ENCODE peak calls at places on chromosomes 11 and 22, in ten cellular contexts. One of them, this sample, is unnamed.

GRCh38 chr11:85941380-85941973 is 86.3 kb downstream of the CCDC83 start:
- DNase-seq in effector CD4-positive, alpha-beta T cell: no peak
- DNase-seq in iris pigment epithelial cell: peak; percentile 73
- DNase-seq in NCI-H1048: no peak
- DNase-seq in stimulated activated CD8-positive, alpha-beta memory T cell treated with anti-CD3 and anti-CD28 coated beads, Interleukin-4, amount 100 ng/mL, for 1 hour: no peak
- DNase-seq in GM20000: peak; percentile 65
- DNase-seq in activated T-helper 9 cell treated with anti-CD3 and anti-CD28 coated beads, Interleukin-2, amount 50 U/mL, for 16 hours: no peak
- DNase-seq in NCI-H1105 treated with DMSO at 0.1 percent for 48 hours: peak; percentile 71
- DNase-seq in GM12864: peak; percentile 37
- DNase-seq in MG63: peak; percentile 36
- DNase-seq in this sample: peak; percentile 70

GRCh38 chr11:861105-861479 is 18.4 kb downstream of the TSPAN4 start:
- DNase-seq in effector CD4-positive, alpha-beta T cell: no peak
- DNase-seq in iris pigment epithelial cell: no peak
- DNase-seq in NCI-H1048: no peak
- DNase-seq in stimulated activated CD8-positive, alpha-beta memory T cell treated with anti-CD3 and anti-CD28 coated beads, Interleukin-4, amount 100 ng/mL, for 1 hour: no peak
- DNase-seq in GM20000: no peak
- DNase-seq in activated T-helper 9 cell treated with anti-CD3 and anti-CD28 coated beads, Interleukin-2, amount 50 U/mL, for 16 hours: no peak
- DNase-seq in NCI-H1105 treated with DMSO at 0.1 percent for 48 hours: no peak
- DNase-seq in GM12864: no peak
- DNase-seq in MG63: no peak
- DNase-seq in this sample: no peak

GRCh38 chr22:36732609-36733008 is 29.1 kb upstream of the CACNG2 start:
- DNase-seq in effector CD4-positive, alpha-beta T cell: no peak
- DNase-seq in iris pigment epithelial cell: no peak
- DNase-seq in NCI-H1048: no peak
- DNase-seq in stimulated activated CD8-positive, alpha-beta memory T cell treated with anti-CD3 and anti-CD28 coated beads, Interleukin-4, amount 100 ng/mL, for 1 hour: no peak
- DNase-seq in GM20000: no peak
- DNase-seq in activated T-helper 9 cell treated with anti-CD3 and anti-CD28 coated beads, Interleukin-2, amount 50 U/mL, for 16 hours: no peak
- DNase-seq in NCI-H1105 treated with DMSO at 0.1 percent for 48 hours: no peak
- DNase-seq in GM12864: no peak
- DNase-seq in MG63: no peak
- DNase-seq in this sample: no peak

GRCh38 chr22:31179345-31179744 is 19.4 kb downstream of the RNF185 start:
- DNase-seq in effector CD4-positive, alpha-beta T cell: no peak
- DNase-seq in iris pigment epithelial cell: peak; percentile 16
- DNase-seq in NCI-H1048: no peak
- DNase-seq in stimulated activated CD8-positive, alpha-beta memory T cell treated with anti-CD3 and anti-CD28 coated beads, Interleukin-4, amount 100 ng/mL, for 1 hour: no peak
- DNase-seq in GM20000: no peak
- DNase-seq in activated T-helper 9 cell treated with anti-CD3 and anti-CD28 coated beads, Interleukin-2, amount 50 U/mL, for 16 hours: no peak
- DNase-seq in NCI-H1105 treated with DMSO at 0.1 percent for 48 hours: peak; percentile 11
- DNase-seq in GM12864: no peak
- DNase-seq in MG63: peak; percentile 80
- DNase-seq in this sample: no peak

GRCh38 chr11:86193297-86194095 is 51.1 kb upstream of the EED start:
- DNase-seq in effector CD4-positive, alpha-beta T cell: peak; percentile 47
- DNase-seq in iris pigment epithelial cell: peak; percentile 84
- DNase-seq in NCI-H1048: peak; percentile 39
- DNase-seq in stimulated activated CD8-positive, alpha-beta memory T cell treated with anti-CD3 and anti-CD28 coated beads, Interleukin-4, amount 100 ng/mL, for 1 hour: peak; percentile 25
- DNase-seq in GM20000: peak; percentile 88
- DNase-seq in activated T-helper 9 cell treated with anti-CD3 and anti-CD28 coated beads, Interleukin-2, amount 50 U/mL, for 16 hours: peak; percentile 36
- DNase-seq in NCI-H1105 treated with DMSO at 0.1 percent for 48 hours: peak; percentile 93
- DNase-seq in GM12864: peak; percentile 69
- DNase-seq in MG63: peak; percentile 88
- DNase-seq in this sample: peak; percentile 83

GRCh38 chr11:118609380-118610219 is 2.2 kb downstream of the PHLDB1 start:
- DNase-seq in effector CD4-positive, alpha-beta T cell: no peak
- DNase-seq in iris pigment epithelial cell: peak; percentile 44
- DNase-seq in NCI-H1048: no peak
- DNase-seq in stimulated activated CD8-positive, alpha-beta memory T cell treated with anti-CD3 and anti-CD28 coated beads, Interleukin-4, amount 100 ng/mL, for 1 hour: no peak
- DNase-seq in GM20000: no peak
- DNase-seq in activated T-helper 9 cell treated with anti-CD3 and anti-CD28 coated beads, Interleukin-2, amount 50 U/mL, for 16 hours: no peak
- DNase-seq in NCI-H1105 treated with DMSO at 0.1 percent for 48 hours: no peak
- DNase-seq in GM12864: no peak
- DNase-seq in MG63: no peak
- DNase-seq in this sample: no peak

GRCh38 chr11:3022982-3023381 is 30.9 kb upstream of the NAP1L4 start:
- DNase-seq in effector CD4-positive, alpha-beta T cell: no peak
- DNase-seq in iris pigment epithelial cell: peak; percentile 85
- DNase-seq in NCI-H1048: no peak
- DNase-seq in stimulated activated CD8-positive, alpha-beta memory T cell treated with anti-CD3 and anti-CD28 coated beads, Interleukin-4, amount 100 ng/mL, for 1 hour: no peak
- DNase-seq in GM20000: no peak
- DNase-seq in activated T-helper 9 cell treated with anti-CD3 and anti-CD28 coated beads, Interleukin-2, amount 50 U/mL, for 16 hours: no peak
- DNase-seq in NCI-H1105 treated with DMSO at 0.1 percent for 48 hours: no peak
- DNase-seq in GM12864: no peak
- DNase-seq in MG63: no peak
- DNase-seq in this sample: no peak

GRCh38 chr11:128453444-128454336 is 133.7 kb downstream of the ETS1 start:
- DNase-seq in effector CD4-positive, alpha-beta T cell: no peak
- DNase-seq in iris pigment epithelial cell: peak; percentile 96
- DNase-seq in NCI-H1048: no peak
- DNase-seq in stimulated activated CD8-positive, alpha-beta memory T cell treated with anti-CD3 and anti-CD28 coated beads, Interleukin-4, amount 100 ng/mL, for 1 hour: no peak
- DNase-seq in GM20000: no peak
- DNase-seq in activated T-helper 9 cell treated with anti-CD3 and anti-CD28 coated beads, Interleukin-2, amount 50 U/mL, for 16 hours: no peak
- DNase-seq in NCI-H1105 treated with DMSO at 0.1 percent for 48 hours: no peak
- DNase-seq in GM12864: no peak
- DNase-seq in MG63: peak; percentile 72
- DNase-seq in this sample: no peak

GRCh38 chr11:134504146-134504905 is 92.3 kb upstream of the B3GAT1 start:
- DNase-seq in effector CD4-positive, alpha-beta T cell: no peak
- DNase-seq in iris pigment epithelial cell: no peak
- DNase-seq in NCI-H1048: no peak
- DNase-seq in stimulated activated CD8-positive, alpha-beta memory T cell treated with anti-CD3 and anti-CD28 coated beads, Interleukin-4, amount 100 ng/mL, for 1 hour: no peak
- DNase-seq in GM20000: no peak
- DNase-seq in activated T-helper 9 cell treated with anti-CD3 and anti-CD28 coated beads, Interleukin-2, amount 50 U/mL, for 16 hours: no peak
- DNase-seq in NCI-H1105 treated with DMSO at 0.1 percent for 48 hours: no peak
- DNase-seq in GM12864: no peak
- DNase-seq in MG63: no peak
- DNase-seq in this sample: no peak

GRCh38 chr11:106959800-106960199 is 58.5 kb downstream of the GUCY1A2 start:
- DNase-seq in effector CD4-positive, alpha-beta T cell: no peak
- DNase-seq in iris pigment epithelial cell: peak; percentile 62
- DNase-seq in NCI-H1048: no peak
- DNase-seq in stimulated activated CD8-positive, alpha-beta memory T cell treated with anti-CD3 and anti-CD28 coated beads, Interleukin-4, amount 100 ng/mL, for 1 hour: no peak
- DNase-seq in GM20000: no peak
- DNase-seq in activated T-helper 9 cell treated with anti-CD3 and anti-CD28 coated beads, Interleukin-2, amount 50 U/mL, for 16 hours: no peak
- DNase-seq in NCI-H1105 treated with DMSO at 0.1 percent for 48 hours: no peak
- DNase-seq in GM12864: no peak
- DNase-seq in MG63: no peak
- DNase-seq in this sample: no peak

GRCh38 chr22:32106930-32107329 is 52.2 kb downstream of the C22orf42 start:
- DNase-seq in effector CD4-positive, alpha-beta T cell: no peak
- DNase-seq in iris pigment epithelial cell: peak; percentile 11
- DNase-seq in NCI-H1048: no peak
- DNase-seq in stimulated activated CD8-positive, alpha-beta memory T cell treated with anti-CD3 and anti-CD28 coated beads, Interleukin-4, amount 100 ng/mL, for 1 hour: no peak
- DNase-seq in GM20000: peak; percentile 25
- DNase-seq in activated T-helper 9 cell treated with anti-CD3 and anti-CD28 coated beads, Interleukin-2, amount 50 U/mL, for 16 hours: no peak
- DNase-seq in NCI-H1105 treated with DMSO at 0.1 percent for 48 hours: no peak
- DNase-seq in GM12864: no peak
- DNase-seq in MG63: no peak
- DNase-seq in this sample: peak; percentile 46

GRCh38 chr11:113241190-113242051 is 73.0 kb upstream of the TTC12 start:
- DNase-seq in effector CD4-positive, alpha-beta T cell: no peak
- DNase-seq in iris pigment epithelial cell: peak; percentile 42
- DNase-seq in NCI-H1048: no peak
- DNase-seq in stimulated activated CD8-positive, alpha-beta memory T cell treated with anti-CD3 and anti-CD28 coated beads, Interleukin-4, amount 100 ng/mL, for 1 hour: no peak
- DNase-seq in GM20000: no peak
- DNase-seq in activated T-helper 9 cell treated with anti-CD3 and anti-CD28 coated beads, Interleukin-2, amount 50 U/mL, for 16 hours: no peak
- DNase-seq in NCI-H1105 treated with DMSO at 0.1 percent for 48 hours: no peak
- DNase-seq in GM12864: no peak
- DNase-seq in MG63: peak; percentile 76
- DNase-seq in this sample: no peak

GRCh38 chr11:66743271-66743968 is 14.4 kb upstream of the SPTBN2 start:
- DNase-seq in effector CD4-positive, alpha-beta T cell: no peak
- DNase-seq in iris pigment epithelial cell: no peak
- DNase-seq in NCI-H1048: no peak
- DNase-seq in stimulated activated CD8-positive, alpha-beta memory T cell treated with anti-CD3 and anti-CD28 coated beads, Interleukin-4, amount 100 ng/mL, for 1 hour: no peak
- DNase-seq in GM20000: no peak
- DNase-seq in activated T-helper 9 cell treated with anti-CD3 and anti-CD28 coated beads, Interleukin-2, amount 50 U/mL, for 16 hours: no peak
- DNase-seq in NCI-H1105 treated with DMSO at 0.1 percent for 48 hours: no peak
- DNase-seq in GM12864: no peak
- DNase-seq in MG63: peak; percentile 84
- DNase-seq in this sample: no peak

GRCh38 chr22:41555325-41555724 is 5.5 kb upstream of the CSDC2 start:
- DNase-seq in effector CD4-positive, alpha-beta T cell: no peak
- DNase-seq in iris pigment epithelial cell: no peak
- DNase-seq in NCI-H1048: no peak
- DNase-seq in stimulated activated CD8-positive, alpha-beta memory T cell treated with anti-CD3 and anti-CD28 coated beads, Interleukin-4, amount 100 ng/mL, for 1 hour: no peak
- DNase-seq in GM20000: no peak
- DNase-seq in activated T-helper 9 cell treated with anti-CD3 and anti-CD28 coated beads, Interleukin-2, amount 50 U/mL, for 16 hours: no peak
- DNase-seq in NCI-H1105 treated with DMSO at 0.1 percent for 48 hours: no peak
- DNase-seq in GM12864: no peak
- DNase-seq in MG63: no peak
- DNase-seq in this sample: no peak

GRCh38 chr11:68460741-68461283 is at the start of gene PPP6R3:
- DNase-seq in effector CD4-positive, alpha-beta T cell: no peak
- DNase-seq in iris pigment epithelial cell: no peak
- DNase-seq in NCI-H1048: no peak
- DNase-seq in stimulated activated CD8-positive, alpha-beta memory T cell treated with anti-CD3 and anti-CD28 coated beads, Interleukin-4, amount 100 ng/mL, for 1 hour: no peak
- DNase-seq in GM20000: no peak
- DNase-seq in activated T-helper 9 cell treated with anti-CD3 and anti-CD28 coated beads, Interleukin-2, amount 50 U/mL, for 16 hours: no peak
- DNase-seq in NCI-H1105 treated with DMSO at 0.1 percent for 48 hours: no peak
- DNase-seq in GM12864: no peak
- DNase-seq in MG63: no peak
- DNase-seq in this sample: no peak